ENCODE peak calls at places on chromosomes 6 and 20, in seven cellular contexts. One of them, this sample, is unnamed.
A peak's percentile ranks its signal among the peaks of the same experiment; 100 is the strongest.

GRCh38 chr20:62358171-62358719 is 8.9 kb downstream of the LAMA5 start:
- DNase-seq in neural progenitor cell: no peak
- DNase-seq in cardiac fibroblast: no peak
- DNase-seq in kidney: peak; percentile 92
- DNase-seq in skeletal muscle cell: no peak
- DNase-seq in AG09309: no peak
- DNase-seq in pancreas: peak; percentile 81
- DNase-seq in this sample: no peak

GRCh38 chr20:55216525-55217242 is 741.3 kb downstream of the DOK5 start:
- DNase-seq in skeletal muscle cell: no peak
- DNase-seq in cardiac fibroblast: no peak
- DNase-seq in AG09309: no peak
- DNase-seq in kidney: no peak
- DNase-seq in neural progenitor cell: no peak
- DNase-seq in pancreas: no peak
- DNase-seq in this sample: no peak

GRCh38 chr20:57905448-57905847 is 195.6 kb upstream of the PMEPA1 start:
- DNase-seq in skeletal muscle cell: no peak
- DNase-seq in kidney: no peak
- DNase-seq in AG09309: no peak
- DNase-seq in cardiac fibroblast: no peak
- DNase-seq in neural progenitor cell: no peak
- DNase-seq in pancreas: no peak
- DNase-seq in this sample: no peak

GRCh38 chr20:53855733-53856132 is 214.7 kb downstream of the BCAS1 start:
- DNase-seq in kidney: no peak
- DNase-seq in pancreas: no peak
- DNase-seq in skeletal muscle cell: no peak
- DNase-seq in neural progenitor cell: no peak
- DNase-seq in cardiac fibroblast: no peak
- DNase-seq in AG09309: no peak
- DNase-seq in this sample: no peak

GRCh38 chr6:121055572-121056163 is 278.6 kb downstream of the TBC1D32 start:
- DNase-seq in AG09309: peak; percentile 8
- DNase-seq in cardiac fibroblast: peak; percentile 71
- DNase-seq in neural progenitor cell: peak; percentile 59
- DNase-seq in pancreas: no peak
- DNase-seq in skeletal muscle cell: peak; percentile 6
- DNase-seq in kidney: no peak
- DNase-seq in this sample: no peak

GRCh38 chr6:168415149-168415992 is 25.6 kb upstream of the SMOC2 start:
- DNase-seq in AG09309: no peak
- DNase-seq in pancreas: no peak
- DNase-seq in kidney: peak; percentile 71
- DNase-seq in neural progenitor cell: no peak
- DNase-seq in cardiac fibroblast: peak; percentile 6
- DNase-seq in skeletal muscle cell: no peak
- DNase-seq in this sample: no peak

GRCh38 chr20:25081065-25081729 is 744 bp downstream of the VSX1 start:
- DNase-seq in kidney: no peak
- DNase-seq in AG09309: no peak
- DNase-seq in cardiac fibroblast: no peak
- DNase-seq in neural progenitor cell: peak; percentile 89
- DNase-seq in pancreas: no peak
- DNase-seq in skeletal muscle cell: no peak
- DNase-seq in this sample: peak; percentile 42

GRCh38 chr20:63543131-63543530 is 4.4 kb downstream of the SRMS start:
- DNase-seq in pancreas: no peak
- DNase-seq in cardiac fibroblast: no peak
- DNase-seq in skeletal muscle cell: no peak
- DNase-seq in kidney: no peak
- DNase-seq in AG09309: no peak
- DNase-seq in neural progenitor cell: no peak
- DNase-seq in this sample: no peak

GRCh38 chr20:11544029-11544678 is 373.5 kb upstream of the BTBD3 start:
- DNase-seq in neural progenitor cell: peak; percentile 71
- DNase-seq in AG09309: peak; percentile 43
- DNase-seq in pancreas: no peak
- DNase-seq in cardiac fibroblast: peak; percentile 81
- DNase-seq in kidney: no peak
- DNase-seq in skeletal muscle cell: peak; percentile 25
- DNase-seq in this sample: no peak

GRCh38 chr20:38114353-38114791 is 50.7 kb downstream of the TGM2 start:
- DNase-seq in AG09309: no peak
- DNase-seq in kidney: no peak
- DNase-seq in pancreas: no peak
- DNase-seq in neural progenitor cell: no peak
- DNase-seq in cardiac fibroblast: peak; percentile 46
- DNase-seq in skeletal muscle cell: no peak
- DNase-seq in this sample: peak; percentile 51

GRCh38 chr6:15368186-15368585 is 122.3 kb downstream of the JARID2 start:
- DNase-seq in neural progenitor cell: no peak
- DNase-seq in AG09309: no peak
- DNase-seq in pancreas: no peak
- DNase-seq in cardiac fibroblast: no peak
- DNase-seq in skeletal muscle cell: no peak
- DNase-seq in kidney: no peak
- DNase-seq in this sample: no peak

GRCh38 chr6:153831350-153832078 is 207.5 kb upstream of the OPRM1 start:
- DNase-seq in pancreas: no peak
- DNase-seq in cardiac fibroblast: no peak
- DNase-seq in neural progenitor cell: peak; percentile 27
- DNase-seq in AG09309: no peak
- DNase-seq in kidney: no peak
- DNase-seq in skeletal muscle cell: no peak
- DNase-seq in this sample: no peak

GRCh38 chr6:27791182-27791939 is 120.8 kb downstream of the OR2B2 start:
- DNase-seq in neural progenitor cell: peak; percentile 65
- DNase-seq in AG09309: peak; percentile 54
- DNase-seq in cardiac fibroblast: peak; percentile 86
- DNase-seq in skeletal muscle cell: peak; percentile 38
- DNase-seq in kidney: peak; percentile 67
- DNase-seq in pancreas: no peak
- DNase-seq in this sample: peak; percentile 82

GRCh38 chr6:47521966-47522365 is 44.4 kb downstream of the CD2AP start:
- DNase-seq in AG09309: no peak
- DNase-seq in pancreas: no peak
- DNase-seq in skeletal muscle cell: no peak
- DNase-seq in neural progenitor cell: no peak
- DNase-seq in cardiac fibroblast: no peak
- DNase-seq in kidney: no peak
- DNase-seq in this sample: no peak

GRCh38 chr20:9241721-9242427 is 173.0 kb downstream of the PLCB4 start:
- DNase-seq in skeletal muscle cell: no peak
- DNase-seq in pancreas: no peak
- DNase-seq in kidney: no peak
- DNase-seq in neural progenitor cell: peak; percentile 6
- DNase-seq in AG09309: peak; percentile 17
- DNase-seq in cardiac fibroblast: no peak
- DNase-seq in this sample: no peak

GRCh38 chr6:16761469-16762264 is 407 bp upstream of the ATXN1 start:
- DNase-seq in cardiac fibroblast: peak; percentile 96
- DNase-seq in kidney: peak; percentile 95
- DNase-seq in AG09309: peak; percentile 66
- DNase-seq in skeletal muscle cell: peak; percentile 78
- DNase-seq in neural progenitor cell: peak; percentile 86
- DNase-seq in pancreas: peak; percentile 94
- DNase-seq in this sample: peak; percentile 88

GRCh38 chr20:56676679-56677078 is 47.6 kb downstream of the TFAP2C start:
- DNase-seq in skeletal muscle cell: no peak
- DNase-seq in kidney: no peak
- DNase-seq in pancreas: no peak
- DNase-seq in neural progenitor cell: no peak
- DNase-seq in AG09309: no peak
- DNase-seq in cardiac fibroblast: no peak
- DNase-seq in this sample: no peak

GRCh38 chr20:48606117-48606840 is 221.5 kb downstream of the PREX1 start:
- DNase-seq in neural progenitor cell: no peak
- DNase-seq in skeletal muscle cell: no peak
- DNase-seq in kidney: peak; percentile 48
- DNase-seq in cardiac fibroblast: no peak
- DNase-seq in AG09309: no peak
- DNase-seq in pancreas: peak; percentile 21
- DNase-seq in this sample: no peak

GRCh38 chr6:12911387-12911960 is 194.9 kb downstream of the PHACTR1 start:
- DNase-seq in cardiac fibroblast: peak; percentile 65
- DNase-seq in AG09309: peak; percentile 14
- DNase-seq in skeletal muscle cell: peak; percentile 9
- DNase-seq in kidney: no peak
- DNase-seq in neural progenitor cell: peak; percentile 23
- DNase-seq in pancreas: no peak
- DNase-seq in this sample: no peak

GRCh38 chr20:37244572-37244957 is 17.0 kb downstream of the GHRH start:
- DNase-seq in pancreas: no peak
- DNase-seq in skeletal muscle cell: no peak
- DNase-seq in neural progenitor cell: no peak
- DNase-seq in cardiac fibroblast: no peak
- DNase-seq in AG09309: no peak
- DNase-seq in kidney: no peak
- DNase-seq in this sample: no peak

DNA sequence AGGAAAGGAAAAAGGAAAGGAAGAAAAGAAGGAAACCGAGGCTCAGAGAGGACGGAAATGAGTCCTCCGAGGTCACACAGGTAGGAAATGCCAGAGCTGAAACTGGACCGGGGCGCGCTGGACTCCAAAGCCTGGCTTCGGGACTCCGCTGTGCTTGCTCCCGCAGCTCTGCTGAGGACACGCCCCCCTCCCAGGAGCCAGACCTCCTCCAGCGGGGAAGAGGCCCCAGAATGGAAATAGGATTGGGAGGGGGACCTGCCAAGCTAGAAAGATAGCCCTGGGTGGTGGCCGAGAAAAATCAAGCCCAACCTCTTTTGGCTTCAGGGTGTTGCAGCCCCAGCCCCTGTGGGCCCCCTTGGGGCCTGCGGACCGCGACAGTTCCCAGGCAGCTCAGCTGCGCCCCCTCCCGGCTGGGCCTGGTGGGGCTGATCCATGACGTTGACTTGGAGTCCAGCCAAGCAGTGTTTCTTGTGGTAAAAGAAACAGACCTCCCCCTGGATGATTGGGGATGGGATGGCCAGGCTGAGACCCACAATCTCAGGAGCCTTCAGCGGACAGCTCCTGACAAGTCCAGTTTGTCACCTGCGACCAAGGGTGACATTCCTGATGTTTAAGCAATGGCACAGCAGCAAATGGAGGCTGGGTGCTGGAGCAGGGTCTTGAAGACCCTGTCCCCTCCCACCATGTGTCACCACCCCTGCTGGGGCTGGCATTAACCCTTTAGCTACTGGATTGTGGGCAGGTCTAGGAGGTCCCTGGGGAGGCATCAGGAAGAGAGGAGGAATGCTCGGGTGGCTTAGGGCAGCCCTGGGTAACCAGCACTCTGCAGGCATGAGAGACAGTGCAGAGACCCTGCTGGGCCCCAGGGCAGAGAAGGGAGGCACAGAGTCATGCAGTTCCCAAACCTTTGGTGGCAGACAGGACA is 55.4 kb downstream of the RIPOR3 start:
- DNase-seq in kidney: peak; percentile 85
- DNase-seq in cardiac fibroblast: peak; percentile 75
- DNase-seq in AG09309: no peak
- DNase-seq in pancreas: peak; percentile 86
- DNase-seq in neural progenitor cell: peak; percentile 75
- DNase-seq in skeletal muscle cell: no peak
- DNase-seq in this sample: peak; percentile 66
- H3K4me3 ChIP-seq in kidney: peak overlapping the region; percentile 14
- H3K4me3 ChIP-seq in cardiac fibroblast: no peak overlapping the region
- H3K4me3 ChIP-seq in AG09309: no peak overlapping the region
- H3K4me3 ChIP-seq in pancreas: no peak overlapping the region
- H3K4me3 ChIP-seq in neural progenitor cell: no peak overlapping the region
- H3K4me3 ChIP-seq in skeletal muscle cell: no peak overlapping the region
- H3K4me3 ChIP-seq in this sample: peak overlapping the region; percentile 28

DNA sequence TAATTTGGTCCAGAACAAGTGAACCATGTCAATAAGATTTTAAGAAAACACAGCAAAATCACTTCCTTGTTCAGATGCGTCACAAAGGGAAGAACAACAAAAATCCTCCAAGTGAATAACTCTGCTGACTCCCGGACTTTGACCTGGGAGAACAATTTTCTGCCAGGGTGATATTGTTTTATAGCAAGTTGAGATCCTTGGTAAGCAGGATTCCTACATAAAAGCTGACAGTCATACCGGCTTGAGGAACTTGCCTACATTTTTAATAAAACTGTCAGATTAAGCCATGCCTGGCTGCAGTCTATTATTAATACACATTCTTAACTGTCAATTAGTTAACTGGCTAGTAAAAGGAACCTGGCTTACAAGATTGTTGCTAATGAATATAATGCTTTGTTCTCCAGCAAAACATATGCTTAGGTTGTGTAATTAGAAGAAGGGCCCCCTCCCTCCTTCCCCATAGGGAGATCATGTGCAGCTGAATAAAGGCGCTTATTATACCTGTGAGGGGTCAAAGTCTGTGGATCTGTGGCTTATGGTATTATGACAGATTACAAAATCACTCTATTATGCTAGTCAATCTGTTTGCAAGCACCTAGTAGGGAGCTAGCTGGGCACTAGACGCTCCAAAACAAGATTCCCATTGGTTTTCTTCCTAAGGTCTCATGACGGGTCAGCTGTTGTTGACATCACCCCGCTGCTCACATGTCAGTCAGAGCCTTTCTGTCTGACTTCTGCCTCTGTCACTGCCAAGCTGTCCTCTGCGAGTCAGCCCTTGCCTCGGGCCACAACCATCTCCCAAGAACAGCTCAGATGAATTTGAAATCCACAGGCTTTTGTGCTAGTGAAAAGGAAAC is 44.6 kb upstream of the SEC63 start:
- DNase-seq in kidney: no peak
- DNase-seq in pancreas: no peak
- DNase-seq in AG09309: no peak
- DNase-seq in skeletal muscle cell: no peak
- DNase-seq in neural progenitor cell: peak; percentile 12
- DNase-seq in cardiac fibroblast: no peak
- DNase-seq in this sample: no peak
- H3K4me3 ChIP-seq in kidney: no peak overlapping the region
- H3K4me3 ChIP-seq in pancreas: no peak overlapping the region
- H3K4me3 ChIP-seq in AG09309: no peak overlapping the region
- H3K4me3 ChIP-seq in skeletal muscle cell: no peak overlapping the region
- H3K4me3 ChIP-seq in neural progenitor cell: no peak overlapping the region
- H3K4me3 ChIP-seq in cardiac fibroblast: no peak overlapping the region
- H3K4me3 ChIP-seq in this sample: no peak overlapping the region

GRCh38 chr20:59221049-59221748 is 57.6 kb downstream of the ZNF831 start:
- DNase-seq in kidney: no peak
- DNase-seq in AG09309: no peak
- DNase-seq in pancreas: no peak
- DNase-seq in cardiac fibroblast: peak; percentile 11
- DNase-seq in skeletal muscle cell: no peak
- DNase-seq in neural progenitor cell: no peak
- DNase-seq in this sample: no peak
- H3K4me3 ChIP-seq in kidney: no peak overlapping the region
- H3K4me3 ChIP-seq in AG09309: no peak overlapping the region
- H3K4me3 ChIP-seq in pancreas: no peak overlapping the region
- H3K4me3 ChIP-seq in cardiac fibroblast: no peak overlapping the region
- H3K4me3 ChIP-seq in skeletal muscle cell: no peak overlapping the region
- H3K4me3 ChIP-seq in neural progenitor cell: no peak overlapping the region
- H3K4me3 ChIP-seq in this sample: peak overlapping the region; percentile 62

DNA sequence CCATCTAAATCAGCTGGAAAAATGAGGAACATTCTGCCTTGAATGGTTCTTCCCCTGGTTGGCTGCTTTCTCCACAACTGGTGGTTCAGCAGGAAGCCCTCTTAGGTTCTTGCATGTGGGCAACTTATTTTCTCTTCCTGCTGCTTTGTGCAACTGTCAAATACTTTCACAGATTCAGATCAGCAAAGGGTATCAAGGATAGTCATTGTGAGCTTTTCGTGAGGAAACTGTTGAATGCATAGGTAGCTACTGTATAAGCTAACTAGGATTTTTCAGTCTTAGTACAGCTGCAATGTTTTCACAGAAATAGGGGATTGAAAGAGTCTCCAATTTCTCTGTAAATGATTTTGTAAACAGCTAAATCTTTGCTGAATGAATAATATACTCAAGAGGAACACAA is 72.9 kb upstream of the MRAP2 start:
- DNase-seq in AG09309: no peak
- DNase-seq in skeletal muscle cell: no peak
- DNase-seq in pancreas: no peak
- DNase-seq in cardiac fibroblast: no peak
- DNase-seq in kidney: no peak
- DNase-seq in neural progenitor cell: no peak
- DNase-seq in this sample: no peak
- H3K4me3 ChIP-seq in AG09309: no peak overlapping the region
- H3K4me3 ChIP-seq in skeletal muscle cell: no peak overlapping the region
- H3K4me3 ChIP-seq in pancreas: no peak overlapping the region
- H3K4me3 ChIP-seq in cardiac fibroblast: no peak overlapping the region
- H3K4me3 ChIP-seq in kidney: no peak overlapping the region
- H3K4me3 ChIP-seq in neural progenitor cell: no peak overlapping the region
- H3K4me3 ChIP-seq in this sample: no peak overlapping the region